ENCODE peak calls at places on chromosome 7, in four cellular contexts. D, I, V and A are unnamed samples.

GRCh38 chr7:140025241-140025640 is 37.5 kb downstream of the PARP12 start:
- DNase-seq in I (no peak), D (no peak), V (no peak), A (no peak)

GRCh38 chr7:108592633-108593277 is 23.1 kb downstream of the DNAJB9 start:
- DNase-seq in V (no peak), I (no peak), D (no peak), A (no peak)

GRCh38 chr7:107315821-107316220 is 147.0 kb downstream of the HBP1 start:
- DNase-seq in D (no peak), I (no peak), V (no peak), A (no peak)

GRCh38 chr7:40551685-40552576 is 417.1 kb downstream of the SUGCT start:
- DNase-seq in I (no peak), D (no peak), V (peak), A (no peak)

GRCh38 chr7:25424113-25424512 is 195.8 kb upstream of the NPVF start:
- DNase-seq in V (no peak), I (no peak), D (no peak), A (no peak)

GRCh38 chr7:134449596-134450194 is 9.2 kb downstream of the AKR1B1 start:
- DNase-seq in V (no peak), D (no peak), I (no peak), A (no peak)

GRCh38 chr7:148609045-148609725 is 18.6 kb downstream of the C7orf33 start:
- DNase-seq in I (no peak), V (no peak), D (no peak), A (no peak)

GRCh38 chr7:137757146-137757925 is 89.4 kb downstream of the DGKI start:
- DNase-seq in V (no peak), D (no peak), I (no peak), A (no peak)

GRCh38 chr7:699260-700170 is 27.0 kb upstream of the DNAAF5 start:
- DNase-seq in D (no peak), V (no peak), I (no peak), A (no peak)

GRCh38 chr7:42805601-42806000 is 106.3 kb downstream of the C7orf25 start:
- DNase-seq in V (no peak), I (no peak), D (no peak), A (peak)

GRCh38 chr7:69728299-69728698 is 130.0 kb downstream of the AUTS2 start:
- DNase-seq in V (no peak), I (no peak), D (no peak), A (no peak)

GRCh38 chr7:37510043-37510634 is 61.5 kb upstream of the ELMO1 start:
- DNase-seq in V (peak), D (no peak), I (no peak), A (no peak)

GRCh38 chr7:134155220-134155619 is 28.1 kb downstream of the LRGUK start:
- DNase-seq in V (no peak), D (no peak), I (no peak), A (no peak)

GRCh38 chr7:82164813-82165212 is 278.8 kb downstream of the CACNA2D1 start:
- DNase-seq in I (no peak), V (no peak), D (no peak), A (no peak)

GRCh38 chr7:46390042-46390441 is 469.0 kb upstream of the IGFBP3 start:
- DNase-seq in I (no peak), V (no peak), D (no peak), A (no peak)

GRCh38 chr7:102417105-102417504 is 16.3 kb upstream of the ORAI2 start:
- DNase-seq in V (no peak), D (no peak), I (no peak), A (no peak)

GRCh38 chr7:136057509-136057908 is 80.3 kb upstream of the MTPN start:
- DNase-seq in D (no peak), I (no peak), V (no peak), A (no peak)

GRCh38 chr7:150842716-150843115 is 9.6 kb upstream of the AOC1 start:
- DNase-seq in D (no peak), I (no peak), V (no peak), A (no peak)

GRCh38 chr7:157603716-157604115 is 266.9 kb downstream of the DNAJB6 start:
- DNase-seq in V (no peak), D (no peak), I (no peak), A (no peak)